ENCODE peak calls at places on chromosomes 7 and 10, in nine cellular contexts. Y is prostate gland, D is Peyer's patch, L is upper lobe of right lung, N is H9, J is hepatocyte, F is AG09309, H is cardiac fibroblast, T is fibroblast of lung. R is an unnamed sample.

GRCh38 chr10:74208997-74209396 is 58.0 kb downstream of the ADK start:
- DNase-seq in Y (no peak), D (no peak), L (no peak), N (no peak), J (no peak), F (no peak), H (no peak), T (no peak), R (no peak)

GRCh38 chr7:22628112-22628511 is 98.9 kb upstream of the IL6 start:
- DNase-seq in Y (no peak), D (no peak), L (no peak), N (no peak), J (no peak), F (no peak), H (no peak), T (no peak), R (no peak)

GRCh38 chr7:7630626-7631329 is 9.8 kb upstream of the UMAD1 start:
- DNase-seq in Y (no peak), D (no peak), L (no peak), N (no peak), J (no peak), F (no peak), H (no peak), T (no peak), R (no peak)

GRCh38 chr7:1895664-1896515 is 225.8 kb downstream of the ELFN1 start:
- DNase-seq in Y (no peak), D (no peak), L (no peak), N (no peak), J (no peak), F (no peak), H (no peak), T (no peak), R (no peak)

GRCh38 chr7:142053988-142054387 is 57.5 kb upstream of the MGAM2 start:
- DNase-seq in Y (no peak), D (no peak), L (no peak), N (no peak), J (no peak), F (no peak), H (no peak), T (no peak), R (no peak)

GRCh38 chr7:50599385-50599784 is 34.2 kb upstream of the DDC start:
- DNase-seq in Y (no peak), D (no peak), L (no peak), N (no peak), J (no peak), F (no peak), H (no peak), T (no peak), R (no peak)

GRCh38 chr7:107594961-107595737 is 15.1 kb downstream of the BCAP29 start:
- DNase-seq in Y (no peak), D (no peak), L (no peak), N (no peak), J (no peak), F (peak), H (peak), T (peak), R (no peak)

GRCh38 chr7:47095906-47096305 is 486.0 kb downstream of the TNS3 start:
- DNase-seq in Y (no peak), D (no peak), L (no peak), N (no peak), J (no peak), F (no peak), H (peak), T (no peak), R (no peak)

GRCh38 chr10:91091780-91092179 is 128.7 kb upstream of the PCGF5 start:
- DNase-seq in Y (no peak), D (no peak), L (no peak), N (no peak), J (no peak), F (no peak), H (no peak), T (no peak), R (no peak)

GRCh38 chr10:122939819-122940543 is 14.0 kb downstream of the C10orf88 start:
- DNase-seq in Y (no peak), D (no peak), L (no peak), N (no peak), J (no peak), F (no peak), H (peak), T (peak), R (no peak)

GRCh38 chr10:12252882-12253546 is 57.0 kb downstream of the CDC123 start:
- DNase-seq in Y (no peak), D (peak), L (no peak), N (peak), J (peak), F (no peak), H (no peak), T (peak), R (no peak)

GRCh38 chr7:134513169-134513752 is 14.1 kb upstream of the AKR1B10 start:
- DNase-seq in Y (peak), D (no peak), L (no peak), N (peak), J (peak), F (no peak), H (peak), T (peak), R (peak)

GRCh38 chr7:6256709-6257535 is 15.5 kb downstream of the CYTH3 start:
- DNase-seq in Y (no peak), D (no peak), L (no peak), N (no peak), J (peak), F (no peak), H (peak), T (peak), R (no peak)

GRCh38 chr7:92731327-92732063 is 104.9 kb downstream of the CDK6 start:
- DNase-seq in Y (no peak), D (no peak), L (no peak), N (no peak), J (no peak), F (no peak), H (peak), T (peak), R (no peak)

GRCh38 chr7:96447109-96447645 is 125.3 kb upstream of the SLC25A13 start:
- DNase-seq in Y (no peak), D (no peak), L (no peak), N (no peak), J (no peak), F (no peak), H (no peak), T (no peak), R (no peak)

GRCh38 chr10:21261705-21262285 is 263.7 kb downstream of the SKIDA1 start:
- DNase-seq in Y (no peak), D (no peak), L (no peak), N (no peak), J (no peak), F (no peak), H (no peak), T (no peak), R (no peak)

GRCh38 chr10:33098966-33099663 is 141.1 kb upstream of the ITGB1 start:
- DNase-seq in Y (no peak), D (no peak), L (no peak), N (no peak), J (no peak), F (no peak), H (no peak), T (no peak), R (no peak)

GRCh38 chr7:139734395-139734794 is 43.4 kb downstream of the HIPK2 start:
- DNase-seq in Y (no peak), D (peak), L (no peak), N (no peak), J (peak), F (peak), H (peak), T (peak), R (no peak)

GRCh38 chr7:104445393-104445792 is 117.0 kb downstream of the LHFPL3 start:
- DNase-seq in Y (no peak), D (no peak), L (no peak), N (no peak), J (no peak), F (no peak), H (no peak), T (no peak), R (no peak)

GRCh38 chr7:95404316-95404715 is 8.1 kb upstream of the PON3 start:
- DNase-seq in Y (no peak), D (no peak), L (no peak), N (no peak), J (no peak), F (no peak), H (peak), T (peak), R (no peak)

GRCh38 chr10:46268076-46268881 is 18.5 kb upstream of the ANTXRL start:
- DNase-seq in Y (no peak), D (peak), L (no peak), N (no peak), J (no peak), F (no peak), H (no peak), T (no peak), R (no peak)

GRCh38 chr10:126252884-126253612 is 135.2 kb downstream of the ADAM12 start:
- DNase-seq in Y (no peak), D (no peak), L (no peak), N (no peak), J (peak), F (peak), H (peak), T (peak), R (no peak)

GRCh38 chr10:43297534-43297933 is 30.7 kb upstream of the RASGEF1A start:
- DNase-seq in Y (no peak), D (no peak), L (no peak), N (no peak), J (no peak), F (no peak), H (no peak), T (no peak), R (no peak)

GRCh38 chr7:18936265-18936664 is 181.2 kb downstream of the TWIST1 start:
- DNase-seq in Y (no peak), D (no peak), L (no peak), N (no peak), J (no peak), F (no peak), H (peak), T (peak), R (no peak)

GRCh38 chr10:50855461-50855860 is 30.0 kb downstream of the A1CF start:
- DNase-seq in Y (no peak), D (no peak), L (no peak), N (no peak), J (no peak), F (no peak), H (no peak), T (no peak), R (no peak)

GRCh38 chr7:122802211-122802833 is 83.9 kb downstream of the CADPS2 start:
- DNase-seq in Y (peak), D (no peak), L (no peak), N (peak), J (no peak), F (no peak), H (peak), T (no peak), R (no peak)

GRCh38 chr10:58511765-58512469 is 755 bp upstream of the BICC1 start:
- DNase-seq in Y (no peak), D (no peak), L (no peak), N (peak), J (peak), F (no peak), H (peak), T (no peak), R (no peak)

GRCh38 chr7:47724335-47724982 is 142.5 kb upstream of the TNS3 start:
- DNase-seq in Y (no peak), D (no peak), L (no peak), N (peak), J (peak), F (peak), H (peak), T (peak), R (no peak)

GRCh38 chr10:68192113-68192512 is 39.8 kb downstream of the ATOH7 start:
- DNase-seq in Y (no peak), D (no peak), L (no peak), N (no peak), J (no peak), F (no peak), H (no peak), T (no peak), R (no peak)

GRCh38 chr7:34165466-34165865 is 260.1 kb downstream of the BMPER start:
- DNase-seq in Y (no peak), D (no peak), L (no peak), N (no peak), J (no peak), F (no peak), H (no peak), T (no peak), R (no peak)

GRCh38 chr10:70779685-70780369 is 5.3 kb downstream of the TBATA start:
- DNase-seq in Y (no peak), D (no peak), L (no peak), N (no peak), J (no peak), F (no peak), H (no peak), T (no peak), R (no peak)

GRCh38 chr7:2639994-2640830 is 8.4 kb downstream of the TTYH3 start:
- DNase-seq in Y (peak), D (no peak), L (no peak), N (no peak), J (no peak), F (no peak), H (no peak), T (no peak), R (no peak)

GRCh38 chr10:34392641-34393170 is 422.4 kb downstream of the PARD3 start:
- DNase-seq in Y (no peak), D (no peak), L (no peak), N (no peak), J (no peak), F (no peak), H (no peak), T (no peak), R (no peak)

GRCh38 chr7:12067156-12067831 is 143.8 kb upstream of the TMEM106B start:
- DNase-seq in Y (peak), D (peak), L (no peak), N (peak), J (peak), F (peak), H (peak), T (peak), R (peak)

GRCh38 chr7:41975854-41976253 is 261.2 kb downstream of the GLI3 start:
- DNase-seq in Y (no peak), D (no peak), L (no peak), N (no peak), J (no peak), F (no peak), H (peak), T (peak), R (no peak)

GRCh38 chr7:144854839-144855424 is 19.1 kb upstream of the TPK1 start:
- DNase-seq in Y (no peak), D (no peak), L (no peak), N (no peak), J (peak), F (no peak), H (peak), T (peak), R (no peak)

GRCh38 chr7:135602304-135602703 is 44.6 kb downstream of the NUP205 start:
- DNase-seq in Y (no peak), D (no peak), L (no peak), N (no peak), J (no peak), F (peak), H (peak), T (no peak), R (no peak)

GRCh38 chr10:86785968-86786367 is 29.5 kb downstream of the BMPR1A start:
- DNase-seq in Y (no peak), D (no peak), L (no peak), N (no peak), J (no peak), F (no peak), H (no peak), T (no peak), R (no peak)

GRCh38 chr10:96600337-96600736 is 13.5 kb upstream of the TM9SF3 start:
- DNase-seq in Y (peak), D (no peak), L (no peak), N (no peak), J (no peak), F (no peak), H (no peak), T (no peak), R (no peak)
- TF ChIP-seq CTCF in Y (no peak), D (no peak), L (no peak), N (no peak), J (no peak), F (no peak), H (no peak), T (no peak), R (no peak)

GRCh38 chr7:151088019-151088855 is 2.0 kb downstream of the AGAP3 start:
- DNase-seq in Y (no peak), D (no peak), L (no peak), N (no peak), J (no peak), F (no peak), H (peak), T (peak), R (no peak)

GRCh38 chr7:151086802-151087246 is 549 bp downstream of the AGAP3 start:
- DNase-seq in Y (no peak), D (peak), L (no peak), N (no peak), J (peak), F (no peak), H (no peak), T (peak), R (no peak)

GRCh38 chr7:151085691-151086620 is at the start of gene AGAP3:
- DNase-seq in Y (peak), D (peak), L (peak), N (peak), J (peak), F (no peak), H (peak), T (peak), R (peak)

GRCh38 chr7:151088856-151089699 is 2.8 kb downstream of the AGAP3 start:
- DNase-seq in Y (peak), D (no peak), L (peak), N (no peak), J (peak), F (no peak), H (peak), T (peak), R (no peak)

DNA sequence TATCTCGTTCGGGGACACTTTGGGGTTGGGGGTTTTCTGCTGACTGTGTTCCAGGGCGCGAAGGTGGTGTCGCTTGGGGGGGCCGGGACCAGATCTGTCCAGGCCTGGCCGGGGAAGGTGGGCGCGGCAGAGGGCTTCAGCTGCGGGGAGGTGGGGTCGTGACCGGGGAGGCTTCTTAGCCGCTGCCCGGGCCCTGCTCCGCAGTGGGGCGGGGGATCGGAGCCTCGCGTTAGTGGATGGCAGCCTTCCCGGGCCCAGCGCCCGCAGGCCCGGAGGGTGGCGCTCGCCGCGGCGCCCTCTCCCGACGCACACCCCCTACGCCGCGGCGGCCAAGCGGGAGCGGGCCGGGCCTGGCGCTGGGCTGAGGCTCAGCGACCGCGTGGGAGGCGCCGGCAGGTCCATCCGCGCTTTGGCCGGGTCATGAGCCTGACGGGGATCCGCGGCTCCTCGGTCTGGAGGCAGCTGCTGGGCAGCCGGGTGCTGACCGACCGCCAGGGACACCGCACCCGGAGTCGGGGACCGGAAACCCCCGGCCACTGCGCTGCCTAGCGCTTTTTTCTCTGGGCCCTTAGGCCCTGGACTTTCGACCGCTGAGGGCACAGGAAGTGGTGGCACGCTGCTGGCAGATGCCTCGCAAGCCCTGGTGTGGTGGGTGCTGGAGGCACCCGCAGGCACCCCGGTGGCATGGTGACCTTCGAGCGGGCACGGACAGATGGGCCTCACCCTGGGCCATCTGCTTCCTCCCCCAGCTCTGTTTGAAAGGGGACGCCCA is 1.2 kb downstream of the AGAP3 start:
- DNase-seq in Y (peak), D (peak), L (peak), N (no peak), J (peak), F (no peak), H (peak), T (peak), R (no peak)
- TF ChIP-seq CTCF in Y (peak), D (peak), L (peak), N (peak), J (peak), F (no peak), H (no peak), T (peak), R (peak)

GRCh38 chr10:38094158-38094922 is at the start of gene ZNF37A:
- DNase-seq in Y (peak), D (peak), L (peak), N (peak), J (peak), F (peak), H (peak), T (peak), R (peak)
- TF ChIP-seq CTCF in Y (no peak), D (peak), L (no peak), N (no peak), J (no peak), F (no peak), H (no peak), T (no peak), R (no peak)

GRCh38 chr7:21568762-21569161 is 25.9 kb downstream of the DNAH11 start:
- DNase-seq in Y (no peak), D (no peak), L (no peak), N (no peak), J (peak), F (no peak), H (no peak), T (peak), R (no peak)
- TF ChIP-seq CTCF in Y (no peak), D (peak), L (peak), N (peak), J (peak), F (no peak), H (peak), T (peak), R (peak)

GRCh38 chr7:55517191-55517633 is 55.1 kb downstream of the VOPP1 start:
- DNase-seq in Y (no peak), D (peak), L (no peak), N (no peak), J (no peak), F (no peak), H (no peak), T (no peak), R (no peak)

GRCh38 chr7:55518836-55519235 is 53.5 kb downstream of the VOPP1 start:
- DNase-seq in Y (no peak), D (peak), L (no peak), N (no peak), J (no peak), F (no peak), H (no peak), T (no peak), R (no peak)

GRCh38 chr7:55516399-55516798 is 55.9 kb downstream of the VOPP1 start:
- DNase-seq in Y (no peak), D (no peak), L (no peak), N (no peak), J (no peak), F (no peak), H (no peak), T (no peak), R (no peak)

GRCh38 chr7:55515569-55516279 is 56.6 kb downstream of the VOPP1 start:
- DNase-seq in Y (no peak), D (peak), L (no peak), N (no peak), J (no peak), F (no peak), H (peak), T (no peak), R (no peak)

DNA sequence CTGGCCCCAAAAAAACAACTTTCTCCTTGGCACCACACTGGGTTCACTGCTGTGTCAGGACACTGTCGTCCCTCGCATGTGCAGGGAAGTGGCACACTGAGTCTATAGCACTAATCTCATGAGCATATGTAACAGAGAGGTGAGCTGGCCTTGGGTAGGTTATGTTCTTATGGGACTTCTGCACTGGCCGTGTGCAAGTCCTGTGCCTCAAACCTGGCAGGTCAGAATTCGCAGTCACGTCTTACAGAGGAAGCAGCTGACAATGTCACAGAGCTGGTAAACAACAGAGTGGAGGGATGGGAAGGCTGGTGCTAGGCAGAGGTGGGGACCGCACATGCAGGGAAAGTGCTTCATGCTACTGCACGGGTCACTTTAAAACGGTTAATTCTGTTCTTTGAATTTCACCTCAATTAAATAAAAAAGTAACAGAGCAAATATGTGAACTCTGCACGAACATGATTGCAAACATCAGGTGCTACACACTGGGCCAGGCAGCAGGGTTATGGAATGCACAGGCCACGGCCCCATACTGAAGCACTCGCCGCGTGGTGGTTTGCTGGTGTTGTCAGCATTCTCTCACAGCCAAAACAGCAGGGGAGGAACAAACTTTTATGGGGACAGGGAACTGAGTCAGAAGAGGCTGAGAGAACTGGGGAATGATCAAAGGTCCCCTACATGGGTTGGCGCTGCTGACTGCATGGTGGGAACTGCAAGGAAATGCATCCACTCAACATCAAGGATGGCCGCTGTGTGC is 54.2 kb downstream of the VOPP1 start:
- DNase-seq in Y (no peak), D (peak), L (no peak), N (no peak), J (no peak), F (no peak), H (no peak), T (no peak), R (no peak)
- TF ChIP-seq CTCF in Y (no peak), D (no peak), L (no peak), N (no peak), J (no peak), F (no peak), H (no peak), T (no peak), R (no peak)